ENCODE peak calls at places on chromosomes 3 and 15, in nine cellular contexts. A is breast epithelium; G is cardiac muscle cell; Q is heart left ventricle; M is kidney; K is IMR-90; S is PC-3; P is GM23338; J is CD8-positive, alpha-beta T cell. T is an unnamed sample. For H3K36me3, the result is how much of the 10 kb centered on the place peaks cover.

GRCh38 chr3:176814252-176814651 is 383.0 kb downstream of the TBL1XR1 start:
- DNase-seq in K (peak), M (peak), G (peak), Q (peak), J (no peak), P (peak), A (no peak), S (peak), T (no peak)

GRCh38 chr3:193829781-193830180 is 236.8 kb downstream of the OPA1 start:
- DNase-seq in J (no peak), G (no peak), K (peak), M (no peak), A (peak), P (no peak), S (peak), Q (no peak), T (no peak)

GRCh38 chr3:39432342-39432741 is 25.8 kb downstream of the RPSA start:
- DNase-seq in P (no peak), Q (no peak), S (peak), J (no peak), K (no peak), G (no peak), M (no peak), A (no peak), T (no peak)

GRCh38 chr15:80615783-80616391 is 79.2 kb upstream of the ABHD17C start:
- DNase-seq in M (peak), S (peak), P (no peak), J (no peak), A (peak), Q (peak), G (no peak), K (peak), T (peak)

GRCh38 chr3:119184808-119185690 is 11.7 kb downstream of the UPK1B start:
- DNase-seq in M (no peak), Q (no peak), K (peak), J (no peak), G (no peak), S (peak), P (no peak), A (no peak), T (peak)

GRCh38 chr3:194265505-194265892 is 85.6 kb downstream of the CPN2 start:
- DNase-seq in J (no peak), K (peak), S (peak), A (peak), P (no peak), Q (peak), M (peak), G (no peak), T (peak)

GRCh38 chr15:100671858-100672543 is 69.6 kb downstream of the ASB7 start:
- DNase-seq in J (no peak), M (no peak), S (peak), K (peak), G (peak), P (peak), Q (no peak), A (no peak), T (peak)

GRCh38 chr3:96267577-96267976 is 546.8 kb upstream of the EPHA6 start:
- DNase-seq in P (no peak), G (no peak), M (no peak), J (no peak), Q (no peak), A (no peak), K (no peak), S (peak), T (no peak)

GRCh38 chr3:18127181-18127863 is 297.8 kb downstream of the SATB1 start:
- DNase-seq in J (no peak), P (peak), Q (no peak), K (no peak), A (no peak), M (no peak), S (no peak), G (no peak), T (no peak)

GRCh38 chr3:109804697-109805096 is 467.4 kb upstream of the DPPA4 start:
- DNase-seq in K (no peak), A (no peak), P (no peak), S (no peak), G (no peak), Q (no peak), M (no peak), J (no peak), T (no peak)

GRCh38 chr3:52895416-52895815 is 1.9 kb downstream of the STIMATE start:
- DNase-seq in J (no peak), Q (no peak), S (no peak), K (no peak), P (no peak), A (no peak), M (no peak), G (no peak), T (no peak)

GRCh38 chr3:174125267-174125844 is 727.8 kb downstream of the NLGN1 start:
- DNase-seq in M (no peak), J (no peak), Q (no peak), K (peak), P (peak), A (no peak), S (peak), G (peak), T (no peak)

GRCh38 chr15:25850154-25851111 is 12.7 kb downstream of the ATP10A start:
- DNase-seq in G (peak), A (peak), M (peak), J (peak), K (peak), Q (peak), S (peak), P (peak), T (no peak)

GRCh38 chr15:96331942-96332853 is 1.7 kb downstream of the NR2F2 start:
- DNase-seq in Q (no peak), J (no peak), K (no peak), A (no peak), P (peak), S (peak), M (peak), G (peak), T (no peak)

GRCh38 chr15:62391565-62392262 is 226.6 kb upstream of the C2CD4B start:
- DNase-seq in P (peak), S (peak), M (peak), J (peak), A (peak), Q (peak), G (peak), K (peak), T (no peak)

GRCh38 chr3:116443096-116443793 is 2.0 kb downstream of the LSAMP start:
- DNase-seq in K (peak), P (peak), J (no peak), Q (no peak), M (no peak), G (no peak), S (no peak), A (no peak), T (no peak)

GRCh38 chr15:94478763-94479162 is 247.4 kb downstream of the MCTP2 start:
- DNase-seq in M (no peak), S (no peak), P (no peak), A (no peak), J (no peak), K (no peak), G (no peak), Q (no peak), T (no peak)

GRCh38 chr3:15796331-15796730 is 1.4 kb downstream of the ANKRD28 start:
- DNase-seq in G (no peak), M (no peak), J (no peak), K (no peak), S (no peak), Q (no peak), P (no peak), A (no peak), T (no peak)

GRCh38 chr3:149245738-149246451 is 24.3 kb upstream of the CP start:
- DNase-seq in M (no peak), J (no peak), P (no peak), A (no peak), G (no peak), K (peak), Q (no peak), S (peak), T (peak)

GRCh38 chr3:43872901-43873300 is 182.2 kb downstream of the ABHD5 start:
- DNase-seq in P (no peak), G (no peak), Q (no peak), S (peak), K (peak), J (no peak), M (no peak), A (no peak), T (no peak)

GRCh38 chr3:161171113-161171512 is 50.0 kb upstream of the NMD3 start:
- DNase-seq in S (peak), K (peak), P (no peak), A (no peak), G (no peak), M (peak), J (no peak), Q (peak), T (peak)

GRCh38 chr15:24848050-24848449 is 106.7 kb upstream of the SNRPN start:
- DNase-seq in K (peak), M (no peak), S (peak), J (no peak), P (peak), Q (peak), G (peak), A (no peak), T (no peak)

GRCh38 chr3:133464573-133464972 is 64.7 kb downstream of the BFSP2 start:
- DNase-seq in J (no peak), K (peak), A (no peak), G (no peak), P (no peak), S (peak), M (no peak), Q (no peak), T (no peak)

GRCh38 chr3:61804782-61805181 is 243.4 kb downstream of the PTPRG start:
- DNase-seq in S (no peak), G (no peak), A (no peak), K (no peak), P (no peak), M (no peak), Q (no peak), J (no peak), T (no peak)

GRCh38 chr3:142366434-142366833 is 81.4 kb downstream of the XRN1 start:
- DNase-seq in G (no peak), A (no peak), M (no peak), J (no peak), S (peak), K (no peak), P (peak), Q (no peak), T (no peak)

GRCh38 chr15:69224383-69224782 is 63.9 kb downstream of the GLCE start:
- DNase-seq in J (no peak), G (no peak), Q (no peak), S (no peak), K (no peak), A (no peak), P (peak), M (no peak), T (no peak)

GRCh38 chr3:45168451-45168850 is 22.3 kb upstream of the CDCP1 start:
- DNase-seq in J (no peak), Q (no peak), P (no peak), K (no peak), A (no peak), S (no peak), M (no peak), G (no peak), T (no peak)

GRCh38 chr3:45165497-45166282 is 19.5 kb upstream of the CDCP1 start:
- DNase-seq in M (no peak), G (no peak), S (no peak), Q (no peak), K (no peak), J (no peak), P (no peak), A (no peak), T (no peak)

GRCh38 chr3:45166283-45166879 is 20.2 kb upstream of the CDCP1 start:
- DNase-seq in Q (no peak), K (no peak), S (no peak), J (no peak), M (no peak), A (no peak), P (no peak), G (no peak), T (no peak)

GRCh38 chr3:45170071-45170470 is 23.9 kb upstream of the CDCP1 start:
- DNase-seq in P (no peak), G (no peak), J (no peak), K (no peak), Q (peak), S (no peak), M (no peak), A (no peak), T (no peak)

DNA sequence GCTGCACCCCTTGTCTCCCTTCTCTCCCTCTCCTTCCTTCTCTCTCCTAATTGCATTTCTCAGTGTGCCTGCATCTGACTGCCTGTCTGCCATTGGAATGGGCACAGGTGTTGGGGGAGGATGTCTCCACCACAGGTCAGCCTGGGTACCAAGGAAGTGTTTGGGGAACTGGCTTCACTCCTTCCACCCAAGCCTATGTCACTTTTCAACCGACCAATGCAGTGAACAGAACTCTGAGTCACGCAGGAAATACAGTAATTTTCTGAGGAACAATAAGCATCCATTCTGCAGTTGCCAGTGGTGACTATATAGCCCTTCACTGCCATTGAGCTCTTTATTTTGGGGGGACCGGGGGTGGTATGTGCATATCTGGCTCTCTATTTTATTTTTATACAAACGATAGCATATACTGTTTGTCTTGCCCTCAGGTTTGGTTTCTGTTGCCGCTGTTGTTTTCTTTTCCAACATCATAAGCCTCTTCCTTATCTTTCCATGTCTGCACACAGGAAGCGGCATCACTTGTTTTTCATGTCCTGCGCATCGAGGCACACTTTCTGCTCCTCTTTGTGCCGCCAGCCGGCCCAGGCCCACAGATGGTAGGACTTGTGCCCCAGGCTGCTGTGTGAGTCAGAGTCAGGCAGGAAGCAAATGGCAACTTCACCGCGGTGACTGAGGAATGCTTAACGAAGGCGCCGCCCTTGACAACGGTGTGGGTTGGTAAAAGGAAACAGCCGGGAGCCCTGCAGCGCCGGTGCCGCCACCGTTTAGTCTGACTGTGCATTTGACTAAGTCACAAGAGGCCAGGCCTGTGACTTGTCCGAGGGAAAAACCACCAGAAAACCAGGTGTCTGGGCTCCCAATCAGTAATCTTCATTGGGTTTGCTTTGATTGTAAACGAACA is 21.1 kb upstream of the CDCP1 start:
- DNase-seq in M (peak), Q (peak), S (peak), A (peak), P (peak), G (peak), J (peak), K (peak), T (peak)
- H3K4me3 ChIP-seq in M (no peak), Q (peak), S (peak), A (no peak), P (no peak), G (no peak), J (peak), K (peak), T (no peak)

DNA sequence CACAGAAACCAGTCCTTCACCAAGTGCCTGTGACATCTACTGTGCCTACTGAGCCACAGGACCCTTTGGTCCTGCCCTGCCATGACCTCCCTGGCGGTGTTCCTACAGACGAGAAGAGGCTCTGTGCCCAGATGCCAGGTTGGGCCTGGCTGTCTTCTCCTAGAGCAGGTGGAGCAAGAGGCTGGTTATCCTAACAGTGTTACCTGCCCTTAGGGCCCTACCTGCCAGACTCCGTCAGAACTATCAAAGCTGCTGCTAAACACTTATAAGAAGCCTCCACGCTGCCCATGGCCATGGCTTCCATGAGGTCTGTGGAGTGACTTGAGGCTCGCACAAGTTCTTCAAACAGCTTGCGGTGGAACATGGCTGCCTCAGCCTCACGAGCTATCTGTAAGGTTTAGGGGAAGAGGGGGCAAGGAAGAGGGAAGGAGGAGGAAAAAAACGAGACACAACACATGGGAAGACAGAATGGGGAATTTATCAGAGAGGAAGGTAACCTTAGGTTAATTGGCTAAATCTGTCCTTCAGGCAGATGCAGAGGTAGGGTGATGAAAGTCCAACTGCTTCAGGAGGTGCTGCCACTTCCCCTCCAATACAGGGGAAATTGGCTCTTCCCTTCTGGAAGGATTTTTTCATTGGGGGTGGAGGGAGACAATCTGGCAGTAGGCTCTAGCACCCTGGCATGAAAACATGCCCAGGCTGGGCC is 5.4 kb upstream of the GRAMD2A start:
- DNase-seq in P (no peak), M (no peak), G (no peak), Q (no peak), A (no peak), J (no peak), S (no peak), K (no peak), T (no peak)
- H3K36me3 ChIP-seq in P (half or more), M (half or more), G (half or more), Q (half or more), A (under half), J (half or more), S (half or more), K (half or more), T (half or more)

DNA sequence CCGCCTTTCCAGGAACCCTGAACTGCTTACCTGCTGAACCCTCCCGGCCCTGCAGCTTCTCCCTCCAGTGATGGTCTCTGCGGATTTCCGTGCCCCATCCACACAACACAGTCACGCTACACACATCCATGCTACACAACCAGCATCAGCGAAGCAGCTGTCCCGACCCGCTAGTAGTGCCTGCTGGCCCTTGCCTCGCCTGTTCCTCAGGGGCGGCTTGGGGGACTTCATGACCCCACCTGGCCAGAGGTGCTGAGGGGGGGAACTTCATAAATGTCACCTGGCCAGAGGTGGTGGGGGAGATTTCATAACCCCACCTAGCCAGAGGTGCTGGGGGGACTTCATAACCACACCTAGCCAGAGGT is 530 bp upstream of the TUBGCP5 start:
- DNase-seq in Q (no peak), J (no peak), S (no peak), P (no peak), A (no peak), M (no peak), K (no peak), G (no peak), T (no peak)
- TF ChIP-seq CTCF in Q (no peak), J (no peak), S (no peak), P (no peak), A (no peak), M (no peak), K (no peak), G (no peak), T (no peak)

DNA sequence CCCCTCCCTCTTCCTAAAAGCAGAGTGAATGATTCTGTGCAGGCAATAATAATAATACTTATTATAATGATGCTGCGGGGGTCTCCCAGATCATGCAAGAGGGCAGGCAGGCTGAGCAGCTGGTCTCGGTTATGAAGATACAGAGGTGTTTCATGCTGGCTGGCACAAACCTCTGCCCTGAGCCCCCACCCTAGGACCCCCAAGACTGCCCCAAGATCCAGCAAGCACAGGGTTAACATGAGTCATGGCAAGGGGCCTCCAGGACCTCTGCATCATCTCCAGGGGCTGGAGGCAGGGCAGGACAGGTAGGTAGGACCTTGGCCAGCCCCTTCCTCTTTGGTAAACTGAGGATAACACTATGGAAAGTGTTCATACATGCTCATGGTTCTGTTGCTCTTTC is 2.7 kb downstream of the MGLL start:
- DNase-seq in K (no peak), S (no peak), J (no peak), P (no peak), Q (no peak), A (no peak), G (no peak), M (no peak), T (no peak)
- H3K4me3 ChIP-seq in K (no peak), S (peak), J (no peak), P (no peak), Q (peak), A (peak), G (no peak), M (no peak), T (no peak)

DNA sequence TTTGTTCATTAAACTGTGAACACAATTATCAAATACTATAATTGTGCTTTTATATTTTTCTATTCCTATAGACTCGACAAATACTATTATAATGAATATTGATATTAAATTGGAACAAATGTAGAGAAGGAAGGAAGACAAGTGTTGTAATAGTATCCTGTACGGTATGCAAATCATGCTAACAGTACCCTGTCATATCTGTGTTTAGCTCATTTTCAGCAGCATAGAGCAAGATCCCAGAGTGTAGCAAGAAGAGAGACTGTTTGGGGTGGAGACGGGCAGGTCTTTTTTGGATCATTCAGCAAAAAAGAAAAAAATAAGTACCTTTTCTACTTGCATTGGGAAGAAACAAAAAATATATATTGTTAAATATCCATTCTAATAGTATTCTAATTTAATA is 224.1 kb downstream of the TPRG1 start:
- DNase-seq in Q (no peak), K (no peak), M (no peak), G (no peak), A (no peak), S (no peak), P (no peak), J (no peak), T (no peak)
- H3K36me3 ChIP-seq in Q (under half), K (under half), M (under half), G (under half), A (under half), S (under half), P (under half), J (under half), T (under half)